ENCODE peak calls at places on chromosome 16, in seven cellular contexts. One of them, this sample, is unnamed.

GRCh38 chr16:21100447-21100846 is 50.2 kb downstream of the DNAH3 start:
- DNase-seq in sigmoid colon: no peak
- DNase-seq in breast epithelium: no peak
- DNase-seq in prostate gland: no peak
- DNase-seq in HCT116: peak
- DNase-seq in Peyer's patch: no peak
- DNase-seq in ovary: no peak
- DNase-seq in this sample: peak

GRCh38 chr16:75296606-75297005 is 45.2 kb upstream of the BCAR1 start:
- DNase-seq in breast epithelium: no peak
- DNase-seq in ovary: peak
- DNase-seq in Peyer's patch: no peak
- DNase-seq in HCT116: no peak
- DNase-seq in prostate gland: no peak
- DNase-seq in sigmoid colon: peak
- DNase-seq in this sample: no peak

GRCh38 chr16:57701759-57702371 is 7.3 kb downstream of the DRC7 start:
- DNase-seq in HCT116: no peak
- DNase-seq in prostate gland: no peak
- DNase-seq in Peyer's patch: no peak
- DNase-seq in sigmoid colon: no peak
- DNase-seq in breast epithelium: no peak
- DNase-seq in ovary: no peak
- DNase-seq in this sample: no peak

GRCh38 chr16:81096715-81097208 is 567 bp upstream of the GCSH start:
- DNase-seq in prostate gland: no peak
- DNase-seq in HCT116: no peak
- DNase-seq in breast epithelium: no peak
- DNase-seq in ovary: no peak
- DNase-seq in Peyer's patch: no peak
- DNase-seq in sigmoid colon: no peak
- DNase-seq in this sample: no peak

GRCh38 chr16:560221-560700 is at the start of gene PRR35:
- DNase-seq in breast epithelium: no peak
- DNase-seq in Peyer's patch: no peak
- DNase-seq in sigmoid colon: no peak
- DNase-seq in ovary: no peak
- DNase-seq in HCT116: no peak
- DNase-seq in prostate gland: no peak
- DNase-seq in this sample: no peak

GRCh38 chr16:9134306-9134705 is 42.9 kb downstream of the HAPSTR1 start:
- DNase-seq in HCT116: no peak
- DNase-seq in breast epithelium: no peak
- DNase-seq in prostate gland: no peak
- DNase-seq in sigmoid colon: peak
- DNase-seq in ovary: no peak
- DNase-seq in Peyer's patch: no peak
- DNase-seq in this sample: no peak

GRCh38 chr16:12413393-12413792 is 390.3 kb downstream of the CPPED1 start:
- DNase-seq in ovary: no peak
- DNase-seq in prostate gland: no peak
- DNase-seq in Peyer's patch: no peak
- DNase-seq in HCT116: no peak
- DNase-seq in breast epithelium: no peak
- DNase-seq in sigmoid colon: no peak
- DNase-seq in this sample: no peak

GRCh38 chr16:76598498-76598897 is 321.3 kb downstream of the CNTNAP4 start:
- DNase-seq in ovary: no peak
- DNase-seq in breast epithelium: no peak
- DNase-seq in sigmoid colon: no peak
- DNase-seq in HCT116: no peak
- DNase-seq in prostate gland: no peak
- DNase-seq in Peyer's patch: no peak
- DNase-seq in this sample: no peak

GRCh38 chr16:56645838-56646237 is 5.8 kb upstream of the MT1B start:
- DNase-seq in Peyer's patch: no peak
- DNase-seq in sigmoid colon: no peak
- DNase-seq in breast epithelium: no peak
- DNase-seq in prostate gland: no peak
- DNase-seq in HCT116: no peak
- DNase-seq in ovary: no peak
- DNase-seq in this sample: no peak

GRCh38 chr16:83470406-83470805 is 337.4 kb upstream of the HSBP1 start:
- DNase-seq in HCT116: no peak
- DNase-seq in Peyer's patch: no peak
- DNase-seq in ovary: no peak
- DNase-seq in prostate gland: no peak
- DNase-seq in sigmoid colon: no peak
- DNase-seq in breast epithelium: no peak
- DNase-seq in this sample: peak

GRCh38 chr16:31215287-31216115 is 1.4 kb downstream of the PYDC1 start:
- DNase-seq in sigmoid colon: no peak
- DNase-seq in ovary: no peak
- DNase-seq in Peyer's patch: peak
- DNase-seq in prostate gland: peak
- DNase-seq in breast epithelium: no peak
- DNase-seq in HCT116: peak
- DNase-seq in this sample: peak

GRCh38 chr16:11422381-11423314 is 77.4 kb downstream of the RMI2 start:
- DNase-seq in HCT116: no peak
- DNase-seq in prostate gland: no peak
- DNase-seq in sigmoid colon: no peak
- DNase-seq in Peyer's patch: no peak
- DNase-seq in ovary: no peak
- DNase-seq in breast epithelium: no peak
- DNase-seq in this sample: no peak

GRCh38 chr16:53495325-53495724 is 7.7 kb downstream of the AKTIP start:
- DNase-seq in breast epithelium: no peak
- DNase-seq in ovary: no peak
- DNase-seq in Peyer's patch: no peak
- DNase-seq in HCT116: no peak
- DNase-seq in sigmoid colon: no peak
- DNase-seq in prostate gland: no peak
- DNase-seq in this sample: no peak

GRCh38 chr16:29994613-29995329 is 646 bp downstream of the HIRIP3 start:
- DNase-seq in breast epithelium: no peak
- DNase-seq in prostate gland: no peak
- DNase-seq in sigmoid colon: peak
- DNase-seq in Peyer's patch: peak
- DNase-seq in HCT116: no peak
- DNase-seq in ovary: peak
- DNase-seq in this sample: no peak

GRCh38 chr16:57569306-57569946 is 27.0 kb downstream of the ADGRG5 start:
- DNase-seq in Peyer's patch: no peak
- DNase-seq in HCT116: no peak
- DNase-seq in sigmoid colon: no peak
- DNase-seq in breast epithelium: no peak
- DNase-seq in prostate gland: no peak
- DNase-seq in ovary: no peak
- DNase-seq in this sample: no peak

GRCh38 chr16:72961115-72961832 is 86.7 kb downstream of the ZFHX3 start:
- DNase-seq in sigmoid colon: peak
- DNase-seq in prostate gland: no peak
- DNase-seq in ovary: no peak
- DNase-seq in Peyer's patch: no peak
- DNase-seq in breast epithelium: no peak
- DNase-seq in HCT116: no peak
- DNase-seq in this sample: no peak

GRCh38 chr16:138049-138417 is 440 bp downstream of the NPRL3 start:
- DNase-seq in sigmoid colon: no peak
- DNase-seq in ovary: peak
- DNase-seq in breast epithelium: no peak
- DNase-seq in HCT116: no peak
- DNase-seq in Peyer's patch: peak
- DNase-seq in prostate gland: no peak
- DNase-seq in this sample: no peak

GRCh38 chr16:6131526-6132050 is 1034.0 kb upstream of the EEF2KMT start:
- DNase-seq in breast epithelium: no peak
- DNase-seq in Peyer's patch: no peak
- DNase-seq in HCT116: no peak
- DNase-seq in prostate gland: no peak
- DNase-seq in sigmoid colon: no peak
- DNase-seq in ovary: no peak
- DNase-seq in this sample: no peak

GRCh38 chr16:2839650-2840450 is 9.7 kb downstream of the ZG16B start:
- DNase-seq in breast epithelium: no peak
- DNase-seq in sigmoid colon: peak
- DNase-seq in prostate gland: no peak
- DNase-seq in Peyer's patch: peak
- DNase-seq in HCT116: no peak
- DNase-seq in ovary: no peak
- DNase-seq in this sample: no peak

GRCh38 chr16:74867281-74867849 is 92.7 kb upstream of the FA2H start:
- DNase-seq in HCT116: no peak
- DNase-seq in prostate gland: no peak
- DNase-seq in ovary: no peak
- DNase-seq in sigmoid colon: no peak
- DNase-seq in Peyer's patch: no peak
- DNase-seq in breast epithelium: no peak
- DNase-seq in this sample: no peak

GRCh38 chr16:30535106-30535776 is 583 bp upstream of the ZNF747 start:
- DNase-seq in prostate gland: no peak
- DNase-seq in HCT116: no peak
- DNase-seq in sigmoid colon: no peak
- DNase-seq in Peyer's patch: no peak
- DNase-seq in breast epithelium: no peak
- DNase-seq in ovary: no peak
- DNase-seq in this sample: no peak

GRCh38 chr16:87970206-87970605 is 19.0 kb downstream of the BANP start:
- DNase-seq in ovary: no peak
- DNase-seq in sigmoid colon: no peak
- DNase-seq in prostate gland: no peak
- DNase-seq in HCT116: no peak
- DNase-seq in breast epithelium: no peak
- DNase-seq in Peyer's patch: no peak
- DNase-seq in this sample: no peak

DNA sequence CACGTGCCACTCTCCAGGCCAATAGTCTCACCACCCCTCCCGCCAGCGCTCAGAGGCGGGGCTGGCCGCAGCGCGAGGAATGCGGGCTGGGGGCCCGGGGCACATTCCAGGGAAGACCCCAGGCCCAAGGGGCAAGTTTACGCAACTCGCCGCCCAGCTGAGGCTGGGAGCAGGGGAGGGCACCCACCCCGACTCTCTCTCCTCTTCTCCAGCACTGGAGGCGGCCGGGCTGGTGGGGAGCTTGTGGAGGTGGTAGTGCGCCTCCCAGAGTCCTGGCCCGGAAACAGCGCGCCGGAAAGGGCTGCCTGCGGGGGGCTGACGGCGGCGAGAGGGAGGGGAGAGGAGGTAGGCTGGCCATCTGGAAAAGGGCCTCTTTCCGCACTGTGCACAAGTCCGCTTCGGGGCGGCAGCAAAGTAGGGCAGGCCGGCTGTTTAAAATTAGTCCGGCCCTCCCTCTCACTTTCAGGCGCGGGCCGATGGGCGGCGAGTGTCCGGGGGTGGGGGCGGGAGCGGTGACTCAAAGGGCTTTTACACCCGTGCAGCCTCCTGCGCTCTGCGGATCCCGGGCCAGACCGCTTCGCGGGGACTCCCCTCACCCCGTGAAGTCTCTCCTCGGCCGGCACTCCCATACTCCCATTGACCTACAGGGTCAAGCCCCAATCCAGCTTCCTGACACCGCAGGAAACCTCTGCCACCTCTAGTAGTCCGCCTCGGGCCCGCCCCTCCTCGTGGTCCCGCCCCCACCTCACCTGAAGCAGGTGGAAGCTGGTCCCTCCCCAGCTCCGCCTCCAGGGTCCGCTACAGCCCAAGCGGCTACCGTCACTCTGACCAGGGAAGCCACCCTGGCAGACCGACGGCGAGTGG is 968 bp downstream of the FHOD1 start:
- DNase-seq in Peyer's patch: peak
- DNase-seq in prostate gland: peak
- DNase-seq in ovary: peak
- DNase-seq in breast epithelium: peak
- DNase-seq in HCT116: peak
- DNase-seq in sigmoid colon: peak
- DNase-seq in this sample: no peak
- TF ChIP-seq POLR2A in Peyer's patch: peak
- TF ChIP-seq POLR2A in prostate gland: peak
- TF ChIP-seq POLR2A in ovary: peak
- TF ChIP-seq POLR2A in breast epithelium: peak
- TF ChIP-seq POLR2A in HCT116: no peak
- TF ChIP-seq POLR2A in sigmoid colon: peak
- TF ChIP-seq POLR2A in this sample: peak

GRCh38 chr16:66521227-66521626 is 28.7 kb downstream of the TK2 start:
- DNase-seq in prostate gland: no peak
- DNase-seq in ovary: no peak
- DNase-seq in HCT116: no peak
- DNase-seq in Peyer's patch: peak
- DNase-seq in breast epithelium: no peak
- DNase-seq in sigmoid colon: no peak
- DNase-seq in this sample: no peak

GRCh38 chr16:66521951-66522771 is 27.8 kb downstream of the TK2 start:
- DNase-seq in breast epithelium: no peak
- DNase-seq in prostate gland: no peak
- DNase-seq in sigmoid colon: no peak
- DNase-seq in HCT116: peak
- DNase-seq in ovary: no peak
- DNase-seq in Peyer's patch: peak
- DNase-seq in this sample: peak

GRCh38 chr16:66519482-66519881 is 30.4 kb downstream of the TK2 start:
- DNase-seq in breast epithelium: no peak
- DNase-seq in sigmoid colon: no peak
- DNase-seq in HCT116: no peak
- DNase-seq in prostate gland: no peak
- DNase-seq in ovary: no peak
- DNase-seq in Peyer's patch: peak
- DNase-seq in this sample: no peak

GRCh38 chr16:66519974-66520373 is 29.9 kb downstream of the TK2 start:
- DNase-seq in HCT116: no peak
- DNase-seq in prostate gland: no peak
- DNase-seq in ovary: no peak
- DNase-seq in Peyer's patch: peak
- DNase-seq in breast epithelium: no peak
- DNase-seq in sigmoid colon: no peak
- DNase-seq in this sample: no peak

GRCh38 chr16:66520406-66521194 is 29.3 kb downstream of the TK2 start:
- DNase-seq in breast epithelium: no peak
- DNase-seq in sigmoid colon: no peak
- DNase-seq in HCT116: no peak
- DNase-seq in prostate gland: no peak
- DNase-seq in Peyer's patch: peak
- DNase-seq in ovary: no peak
- DNase-seq in this sample: no peak
- TF ChIP-seq POLR2A in breast epithelium: no peak
- TF ChIP-seq POLR2A in sigmoid colon: no peak
- TF ChIP-seq POLR2A in HCT116: no peak
- TF ChIP-seq POLR2A in prostate gland: no peak
- TF ChIP-seq POLR2A in Peyer's patch: no peak
- TF ChIP-seq POLR2A in ovary: no peak
- TF ChIP-seq POLR2A in this sample: no peak

GRCh38 chr16:89322381-89323119 is 105.0 kb downstream of the ZNF778 start:
- DNase-seq in sigmoid colon: peak
- DNase-seq in Peyer's patch: peak
- DNase-seq in breast epithelium: no peak
- DNase-seq in ovary: peak
- DNase-seq in HCT116: no peak
- DNase-seq in prostate gland: no peak
- DNase-seq in this sample: peak
- TF ChIP-seq POLR2A in sigmoid colon: no peak
- TF ChIP-seq POLR2A in Peyer's patch: no peak
- TF ChIP-seq POLR2A in breast epithelium: no peak
- TF ChIP-seq POLR2A in ovary: no peak
- TF ChIP-seq POLR2A in HCT116: no peak
- TF ChIP-seq POLR2A in prostate gland: no peak
- TF ChIP-seq POLR2A in this sample: no peak

GRCh38 chr16:28543072-28543471 is 4.3 kb upstream of the NUPR1 start:
- DNase-seq in breast epithelium: no peak
- DNase-seq in ovary: no peak
- DNase-seq in HCT116: no peak
- DNase-seq in Peyer's patch: peak
- DNase-seq in sigmoid colon: no peak
- DNase-seq in prostate gland: peak
- DNase-seq in this sample: no peak
- TF ChIP-seq POLR2A in breast epithelium: no peak
- TF ChIP-seq POLR2A in ovary: no peak
- TF ChIP-seq POLR2A in HCT116: no peak
- TF ChIP-seq POLR2A in Peyer's patch: peak
- TF ChIP-seq POLR2A in sigmoid colon: peak
- TF ChIP-seq POLR2A in prostate gland: peak
- TF ChIP-seq POLR2A in this sample: no peak

This sample was measured in H54.